ENCODE peak calls at places on chromosomes 3 and 15, in eight cellular contexts. I is GM23248, K is brain pericyte, J is GDM1, V is endothelial cell, Y is NCI-H2081, N is ELF-1, Q is H9. P is an unnamed sample.

GRCh38 chr3:131850223-131850622 is 184.6 kb downstream of the CPNE4 start:
- DNase-seq in Q (no peak), J (no peak), I (no peak), Y (no peak), V (no peak), N (no peak), K (no peak), P (no peak)

GRCh38 chr15:61327019-61327631 is 98.0 kb upstream of the RORA start:
- DNase-seq in N (no peak), Y (peak), J (no peak), Q (no peak), I (no peak), V (no peak), K (no peak), P (peak)

GRCh38 chr3:212432-212831 is 15.9 kb downstream of the CHL1 start:
- DNase-seq in Q (no peak), V (no peak), J (no peak), I (no peak), Y (no peak), N (no peak), K (no peak), P (no peak)

GRCh38 chr3:179765396-179765795 is 112.6 kb downstream of the USP13 start:
- DNase-seq in I (peak), J (no peak), N (no peak), K (no peak), Y (no peak), Q (no peak), V (no peak), P (no peak)

GRCh38 chr15:71804695-71805470 is 5.5 kb upstream of the NR2E3 start:
- DNase-seq in N (no peak), J (no peak), I (no peak), Y (no peak), V (no peak), Q (no peak), K (no peak), P (peak)

GRCh38 chr15:79918278-79918677 is 21.5 kb upstream of the MTHFS start:
- DNase-seq in I (no peak), N (no peak), K (no peak), V (no peak), Q (peak), J (no peak), Y (no peak), P (no peak)

GRCh38 chr3:22451501-22451900 is 700.5 kb upstream of the ZNF385D start:
- DNase-seq in I (no peak), V (no peak), Y (no peak), J (no peak), K (no peak), Q (no peak), N (no peak), P (no peak)

GRCh38 chr3:24763421-24763820 is 268.8 kb upstream of the THRB start:
- DNase-seq in K (no peak), N (no peak), I (no peak), Y (no peak), Q (no peak), V (no peak), J (no peak), P (no peak)

GRCh38 chr15:93035953-93036810 is 52.8 kb downstream of the RGMA start:
- DNase-seq in N (peak), Y (peak), I (peak), J (no peak), V (peak), Q (peak), K (no peak), P (peak)

GRCh38 chr15:93017521-93017920 is 71.5 kb downstream of the RGMA start:
- DNase-seq in J (no peak), V (no peak), N (no peak), I (peak), K (no peak), Q (no peak), Y (no peak), P (no peak)

GRCh38 chr15:77759896-77760592 is 127.3 kb upstream of the LINGO1 start:
- DNase-seq in N (no peak), Q (no peak), V (no peak), I (peak), J (no peak), Y (peak), K (no peak), P (no peak)

GRCh38 chr3:132196113-132196512 is 121.1 kb upstream of the ACP3 start:
- DNase-seq in Q (no peak), J (no peak), N (no peak), I (peak), Y (no peak), K (no peak), V (no peak), P (no peak)

GRCh38 chr3:155727836-155728235 is 17.0 kb downstream of the PLCH1 start:
- DNase-seq in I (no peak), J (no peak), V (no peak), Q (no peak), N (peak), Y (no peak), K (no peak), P (no peak)

GRCh38 chr3:78726545-78726944 is 1041.3 kb downstream of the ROBO1 start:
- DNase-seq in Q (no peak), J (no peak), K (no peak), I (no peak), V (no peak), Y (no peak), N (peak), P (no peak)

GRCh38 chr15:57619746-57620145 is 28.0 kb downstream of the MYZAP start:
- DNase-seq in Q (no peak), K (no peak), J (no peak), V (no peak), N (no peak), I (peak), Y (no peak), P (no peak)

GRCh38 chr3:142628806-142629205 is 32.6 kb downstream of the PLS1 start:
- DNase-seq in I (no peak), N (no peak), V (no peak), Y (no peak), K (no peak), Q (no peak), J (no peak), P (no peak)

GRCh38 chr3:128997486-128997885 is 3.6 kb upstream of the CFAP92 start:
- DNase-seq in Q (no peak), J (no peak), N (no peak), Y (no peak), K (no peak), I (no peak), V (no peak), P (no peak)

GRCh38 chr3:185519021-185519420 is 20.2 kb upstream of the TMEM41A start:
- DNase-seq in J (no peak), V (no peak), K (no peak), Q (no peak), N (no peak), I (peak), Y (peak), P (no peak)

GRCh38 chr3:132236701-132237651 is 80.2 kb upstream of the ACP3 start:
- DNase-seq in Q (no peak), J (no peak), I (no peak), Y (no peak), N (no peak), V (no peak), K (no peak), P (no peak)

GRCh38 chr3:187343670-187344069 is 24.5 kb upstream of the RTP4 start:
- DNase-seq in J (no peak), Y (no peak), Q (no peak), I (no peak), V (no peak), N (no peak), K (no peak), P (no peak)

GRCh38 chr15:100041380-100041779 is 300.4 kb downstream of the ADAMTS17 start:
- DNase-seq in N (no peak), K (no peak), Q (no peak), Y (no peak), V (no peak), J (no peak), I (no peak), P (no peak)

GRCh38 chr3:128496602-128497304 is 3.8 kb upstream of the GATA2 start:
- DNase-seq in N (peak), V (peak), J (no peak), K (no peak), I (peak), Y (peak), Q (peak), P (no peak)

GRCh38 chr3:187878776-187879524 is 133.7 kb upstream of the BCL6 start:
- DNase-seq in Q (no peak), K (no peak), N (no peak), Y (no peak), I (peak), J (no peak), V (no peak), P (no peak)

GRCh38 chr15:68699881-68700394 is 120.8 kb downstream of the ANP32A start:
- DNase-seq in J (no peak), Y (no peak), V (no peak), K (no peak), N (no peak), Q (no peak), I (peak), P (no peak)

GRCh38 chr3:127209840-127210653 is 17.1 kb downstream of the PRR23E start:
- DNase-seq in J (no peak), N (peak), K (no peak), Q (peak), V (no peak), I (no peak), Y (peak), P (no peak)

GRCh38 chr15:53710906-53711305 is 48.6 kb downstream of the WDR72 start:
- DNase-seq in J (no peak), V (no peak), Y (peak), Q (no peak), I (no peak), K (no peak), N (no peak), P (no peak)

GRCh38 chr15:78339559-78339958 is 594 bp upstream of the CRABP1 start:
- DNase-seq in V (no peak), K (no peak), J (no peak), I (no peak), N (no peak), Q (no peak), Y (no peak), P (no peak)

GRCh38 chr3:127741246-127741645 is 68.5 kb downstream of the ABTB1 start:
- DNase-seq in K (no peak), V (no peak), N (no peak), J (no peak), Y (no peak), I (no peak), Q (no peak), P (no peak)

GRCh38 chr3:127083778-127084355 is 101.0 kb downstream of the PLXNA1 start:
- DNase-seq in N (no peak), I (no peak), Y (no peak), Q (no peak), J (no peak), K (no peak), V (no peak), P (no peak)

GRCh38 chr3:15458212-15458780 is 30.9 kb downstream of the EAF1 start:
- DNase-seq in V (no peak), J (no peak), K (no peak), I (no peak), Q (no peak), Y (no peak), N (no peak), P (peak)

GRCh38 chr3:119220198-119220597 is 20.5 kb downstream of the B4GALT4 start:
- DNase-seq in V (no peak), Y (no peak), I (no peak), Q (no peak), K (no peak), N (no peak), J (no peak), P (no peak)

GRCh38 chr3:50415066-50415465 is 55.7 kb upstream of the TMEM115 start:
- DNase-seq in Q (peak), K (no peak), J (no peak), Y (no peak), I (no peak), V (no peak), N (peak), P (no peak)

GRCh38 chr3:20846792-20847191 is 660.8 kb upstream of the SGO1 start:
- DNase-seq in Q (no peak), I (no peak), K (no peak), V (no peak), J (no peak), N (no peak), Y (no peak), P (no peak)

GRCh38 chr15:99566157-99566900 is 545 bp downstream of the MEF2A start:
- DNase-seq in Q (peak), K (no peak), V (peak), Y (no peak), J (no peak), N (peak), I (peak), P (no peak)

GRCh38 chr15:85865070-85865684 is 70.5 kb upstream of the KLHL25 start:
- DNase-seq in Q (peak), J (no peak), V (peak), K (no peak), I (peak), N (peak), Y (peak), P (peak)

GRCh38 chr3:183884097-183884436 is 613 bp downstream of the PARL start:
- DNase-seq in Q (no peak), V (no peak), J (no peak), Y (no peak), I (no peak), K (no peak), N (no peak), P (no peak)

P was measured in foreskin melanocyte.